ENCODE peak calls at places on chromosome 21, in four cellular contexts. Z is pancreas, J is thoracic aorta, V is lower lobe of right lung. Q is an unnamed sample. For H3K27me3, the result is how much of the 10 kb centered on the place peaks cover.

GRCh38 chr21:38929652-38930051 is 123.9 kb downstream of the ETS2 start:
- DNase-seq in Z (no peak), V (no peak), J (no peak), Q (no peak)

GRCh38 chr21:29321908-29322569 is 23.3 kb downstream of the BACH1 start:
- DNase-seq in V (no peak), Z (no peak), J (no peak), Q (no peak)

GRCh38 chr21:28537371-28538079 is 455.2 kb downstream of the LTN1 start:
- DNase-seq in V (no peak), Z (no peak), J (no peak), Q (no peak)

GRCh38 chr21:16279658-16280581 is 550.1 kb downstream of the USP25 start:
- DNase-seq in J (no peak), V (no peak), Z (no peak), Q (no peak)

GRCh38 chr21:43355925-43356289 is 71.0 kb downstream of the SIK1 start:
- DNase-seq in Z (no peak), V (no peak), J (no peak), Q (no peak)

GRCh38 chr21:26127918-26128317 is 42.7 kb downstream of the APP start:
- DNase-seq in Z (no peak), J (no peak), V (no peak), Q (no peak)

GRCh38 chr21:42862774-42863503 is 16.4 kb downstream of the WDR4 start:
- DNase-seq in J (no peak), Z (no peak), V (no peak), Q (no peak)

GRCh38 chr21:37514038-37514665 is 147.6 kb downstream of the DYRK1A start:
- DNase-seq in V (no peak), Z (no peak), J (no peak), Q (no peak)

GRCh38 chr21:19731251-19731650 is 1267.0 kb upstream of the NCAM2 start:
- DNase-seq in V (no peak), Z (no peak), J (no peak), Q (no peak)

GRCh38 chr21:26159869-26160268 is 10.7 kb downstream of the APP start:
- DNase-seq in V (no peak), Z (no peak), J (no peak), Q (no peak)

GRCh38 chr21:25999935-26000582 is 170.5 kb downstream of the APP start:
- DNase-seq in Z (no peak), V (no peak), J (no peak), Q (peak)

GRCh38 chr21:40466893-40467483 is 380.0 kb downstream of the DSCAM start:
- DNase-seq in Z (no peak), J (no peak), V (no peak), Q (no peak)

GRCh38 chr21:39046236-39046911 is 136.9 kb downstream of the PSMG1 start:
- DNase-seq in Z (no peak), J (no peak), V (no peak), Q (no peak)

GRCh38 chr21:29834617-29835016 is 105.2 kb downstream of the GRIK1 start:
- DNase-seq in Z (no peak), V (no peak), J (no peak), Q (no peak)

GRCh38 chr21:42862123-42862475 is 17.2 kb downstream of the WDR4 start:
- DNase-seq in V (no peak), Z (no peak), J (no peak), Q (no peak)

GRCh38 chr21:37374026-37374425 is 7.5 kb downstream of the DYRK1A start:
- DNase-seq in J (no peak), V (no peak), Z (no peak), Q (no peak)

GRCh38 chr21:28781602-28782274 is 210.9 kb downstream of the LTN1 start:
- DNase-seq in V (no peak), J (no peak), Z (no peak), Q (no peak)

GRCh38 chr21:38950388-38951094 is 144.8 kb downstream of the ETS2 start:
- DNase-seq in J (no peak), V (no peak), Z (no peak), Q (no peak)

GRCh38 chr21:18398843-18399242 is 4.7 kb downstream of the TMPRSS15 start:
- DNase-seq in J (no peak), Z (no peak), V (no peak), Q (no peak)

GRCh38 chr21:28675265-28676041 is 317.2 kb downstream of the LTN1 start:
- DNase-seq in V (no peak), Z (no peak), J (no peak), Q (no peak)

GRCh38 chr21:42939581-42940413 is 14.4 kb upstream of the ERVH48-1 start:
- DNase-seq in J (peak), Z (peak), V (no peak), Q (no peak)

GRCh38 chr21:27694667-27695066 is 727.8 kb upstream of the ADAMTS5 start:
- DNase-seq in V (no peak), J (no peak), Z (no peak), Q (no peak)

GRCh38 chr21:37970548-37970947 is 54.3 kb upstream of the KCNJ6 start:
- DNase-seq in V (no peak), J (no peak), Z (no peak), Q (no peak)

GRCh38 chr21:45974073-45975016 is 7.2 kb upstream of the COL6A1 start:
- DNase-seq in J (no peak), Z (no peak), V (peak), Q (no peak)

GRCh38 chr21:45972716-45973474 is 8.7 kb upstream of the COL6A1 start:
- DNase-seq in J (no peak), Z (no peak), V (peak), Q (no peak)

GRCh38 chr21:45976666-45977335 is 4.8 kb upstream of the COL6A1 start:
- DNase-seq in Z (no peak), V (no peak), J (no peak), Q (no peak)

GRCh38 chr21:45973475-45974072 is 8.0 kb upstream of the COL6A1 start:
- DNase-seq in J (no peak), Z (no peak), V (peak), Q (peak)

DNA sequence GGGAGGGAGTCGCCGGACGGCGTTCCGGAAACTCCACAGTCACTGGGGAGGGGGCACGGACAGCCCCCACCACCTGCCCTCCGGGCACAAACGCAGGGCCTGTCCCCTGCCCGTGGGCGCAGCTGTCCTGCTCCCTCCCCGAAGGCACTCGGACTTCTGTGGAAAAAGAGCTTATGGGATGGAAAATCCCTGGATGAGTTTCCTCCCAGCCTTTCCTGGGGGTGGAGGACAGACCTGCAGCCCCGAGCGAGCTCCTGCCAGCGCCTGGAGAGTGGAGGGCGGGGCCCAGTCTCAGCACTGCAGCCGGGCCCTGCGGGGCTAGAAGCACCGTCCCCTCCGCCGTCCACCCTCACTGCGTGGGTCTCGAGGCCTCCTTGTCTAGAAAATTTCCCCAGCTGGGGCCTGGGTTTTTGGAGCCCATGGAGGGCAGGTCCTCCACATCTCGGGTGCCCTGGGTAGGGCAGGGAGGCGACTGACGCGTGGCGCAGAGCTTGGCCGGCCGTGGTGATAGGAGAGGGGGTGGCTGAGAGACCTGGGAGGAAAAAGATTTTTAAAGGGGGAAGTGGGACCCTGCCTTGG is 6.5 kb upstream of the COL6A1 start:
- DNase-seq in Z (no peak), V (peak), J (no peak), Q (no peak)
- H3K27ac ChIP-seq in Z (peak), V (peak), J (peak), Q (no peak)

GRCh38 chr21:41762753-41763152 is 4.1 kb downstream of the RIPK4 start:
- DNase-seq in J (no peak), Z (no peak), V (no peak), Q (no peak)
- H3K27me3 ChIP-seq in J (under half), Z (under half), V (half or more), Q (half or more)

GRCh38 chr21:31261759-31262158 is 82.3 kb downstream of the TIAM1 start:
- DNase-seq in V (no peak), Z (no peak), J (no peak), Q (no peak)
- TF ChIP-seq CTCF in V (no peak), Z (no peak), J (no peak), Q (no peak)

GRCh38 chr21:45306832-45307571 is 19.3 kb upstream of the POFUT2 start:
- DNase-seq in Z (peak), J (peak), V (peak), Q (no peak)
- H3K27ac ChIP-seq in Z (peak), J (peak), V (peak), Q (no peak)

GRCh38 chr21:33080376-33080775 is 10.4 kb downstream of the OLIG1 start:
- DNase-seq in Z (no peak), J (no peak), V (no peak), Q (no peak)

GRCh38 chr21:33080776-33081175 is 10.8 kb downstream of the OLIG1 start:
- DNase-seq in J (no peak), V (no peak), Z (no peak), Q (no peak)

GRCh38 chr21:33076600-33077329 is 6.8 kb downstream of the OLIG1 start:
- DNase-seq in V (no peak), J (no peak), Z (no peak), Q (no peak)

GRCh38 chr21:33075596-33076195 is 5.8 kb downstream of the OLIG1 start:
- DNase-seq in V (no peak), J (no peak), Z (no peak), Q (no peak)

DNA sequence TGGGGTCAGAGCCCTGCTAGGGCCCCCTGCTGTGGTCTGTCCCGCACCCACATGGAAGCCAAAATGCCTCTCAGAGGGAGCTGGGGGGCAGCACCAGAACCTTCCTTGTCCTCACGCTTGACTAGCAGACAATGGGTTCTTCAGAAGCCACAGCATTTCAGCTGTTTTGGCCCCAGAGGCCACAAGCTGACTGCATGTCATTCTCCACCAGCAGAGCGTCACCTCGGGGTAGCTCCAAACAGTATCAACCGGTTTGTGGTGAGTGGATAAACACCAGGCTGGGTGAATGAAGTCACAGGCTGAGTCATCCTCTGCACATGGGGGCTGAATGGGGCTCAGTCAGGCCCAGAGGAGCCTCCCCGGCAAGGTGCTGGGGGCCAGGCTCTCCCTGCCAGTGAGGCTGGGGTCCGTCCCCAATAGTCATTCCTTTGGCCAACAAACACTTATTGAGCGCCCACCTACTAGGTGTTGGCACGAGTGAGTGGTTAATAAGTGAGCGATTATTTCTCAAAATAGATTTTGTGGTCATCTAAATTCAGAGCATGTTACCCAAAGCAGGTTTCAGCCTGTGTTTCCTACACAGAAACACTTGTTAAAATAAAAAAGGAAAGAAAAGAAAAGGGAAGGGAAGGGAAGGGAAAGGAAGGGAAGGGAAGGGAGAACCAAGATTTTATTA is 9.1 kb downstream of the OLIG1 start:
- DNase-seq in Z (no peak), J (no peak), V (no peak), Q (no peak)
- H3K27me3 ChIP-seq in Z (under half), J (under half), V (under half), Q (under half)

GRCh38 chr21:36032647-36033406 is 27.5 kb downstream of the SETD4 start:
- DNase-seq in J (no peak), V (no peak), Z (no peak), Q (no peak)

GRCh38 chr21:36039861-36040260 is 20.5 kb downstream of the SETD4 start:
- DNase-seq in Z (no peak), V (no peak), J (no peak), Q (no peak)

GRCh38 chr21:36038701-36039497 is 21.4 kb downstream of the SETD4 start:
- DNase-seq in J (no peak), V (no peak), Z (no peak), Q (no peak)

GRCh38 chr21:36034211-36034913 is 26.0 kb downstream of the SETD4 start:
- DNase-seq in J (no peak), V (no peak), Z (no peak), Q (no peak)

DNA sequence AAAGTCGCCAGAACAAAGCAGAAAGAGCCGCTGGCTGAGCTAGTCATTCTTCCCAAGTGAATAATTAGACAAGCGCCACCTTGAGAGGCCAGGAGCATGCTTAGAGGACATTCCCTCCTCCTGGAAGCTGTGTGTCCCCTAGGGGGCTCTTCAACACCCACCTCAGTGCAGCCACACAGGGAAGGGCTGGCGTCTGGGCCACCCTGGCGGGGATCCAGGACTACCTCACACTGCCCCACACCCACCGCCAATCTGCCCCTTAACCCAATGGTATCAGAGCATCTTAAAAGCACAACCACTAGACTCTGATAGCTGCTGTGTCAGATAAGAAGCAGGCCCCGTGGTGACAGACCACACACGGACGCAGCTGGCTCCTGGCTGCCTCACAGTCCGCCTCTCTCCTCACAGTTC is 24.9 kb downstream of the SETD4 start:
- DNase-seq in V (no peak), J (no peak), Z (no peak), Q (no peak)
- TF ChIP-seq CTCF in V (no peak), J (no peak), Z (no peak), Q (no peak)

DNA sequence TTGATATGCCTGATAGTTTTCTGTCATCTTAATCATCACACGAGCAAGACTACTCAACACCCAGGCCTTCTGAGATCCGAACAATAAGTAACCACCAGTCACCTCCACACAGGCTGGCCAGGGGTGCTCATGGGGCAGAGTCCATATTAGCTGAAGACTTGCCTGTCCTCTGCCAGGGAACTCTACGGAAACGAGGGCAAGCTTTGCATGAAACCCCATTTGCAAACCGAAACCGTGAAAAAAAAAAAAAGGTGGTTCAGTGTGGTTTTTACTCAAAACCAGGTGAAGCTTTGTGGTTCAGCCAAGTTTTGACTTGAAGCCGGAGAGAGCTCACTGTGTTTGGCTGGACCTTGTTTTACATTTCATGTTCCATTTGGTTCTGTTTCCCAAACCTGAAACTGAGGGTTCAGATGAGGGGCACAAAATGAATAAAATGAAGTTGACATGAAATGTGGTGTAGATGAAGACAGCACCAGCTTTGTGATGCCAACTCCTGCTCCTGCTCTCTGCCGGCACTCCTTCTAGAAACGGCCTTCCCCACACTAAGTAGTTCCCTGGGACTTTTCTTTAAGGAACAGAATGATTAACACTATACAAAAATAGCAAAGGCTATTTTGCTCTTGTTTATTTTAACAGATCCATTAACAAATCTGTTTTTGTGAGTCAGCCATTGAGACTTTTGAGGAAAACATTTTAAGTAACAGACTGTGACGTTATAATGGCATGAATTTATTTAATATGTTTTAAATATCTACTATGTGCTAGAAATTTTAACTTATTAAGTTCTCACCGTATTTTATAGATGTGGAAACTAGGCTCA is 74.7 kb downstream of the RUNX1 start:
- DNase-seq in V (no peak), Z (no peak), J (no peak), Q (peak)
- H3K27ac ChIP-seq in V (no peak), Z (no peak), J (no peak), Q (peak)

GRCh38 chr21:44583800-44584147 is 3.4 kb upstream of the KRTAP10-5 start:
- DNase-seq in V (no peak), Z (no peak), J (no peak), Q (no peak)
- H3K27me3 ChIP-seq in V (under half), Z (under half), J (under half), Q (under half)

Q was measured in CD4-positive, alpha-beta T cell.